ENCODE peak calls at places on chromosomes 5 and 9, in five cellular contexts. K is endodermal cell, O is Kasumi-1, M is heart right ventricle, F is NCI-H460. Y is an unnamed sample.

GRCh38 chr9:89463986-89464901 is 33.7 kb downstream of the SEMA4D start:
- DNase-seq in M (no peak), O (peak), F (no peak), K (no peak), Y (no peak)

GRCh38 chr9:135167356-135167755 is 79.9 kb downstream of the OLFM1 start:
- DNase-seq in M (no peak), F (peak), K (no peak), O (no peak), Y (no peak)

GRCh38 chr5:72141440-72142271 is 34.4 kb downstream of the MAP1B start:
- DNase-seq in K (no peak), M (peak), F (no peak), O (no peak), Y (no peak)

GRCh38 chr9:137416006-137416562 is 6.9 kb downstream of the EXD3 start:
- DNase-seq in M (no peak), K (no peak), O (no peak), F (no peak), Y (no peak)

GRCh38 chr5:16757989-16758501 is 141.2 kb upstream of the RETREG1 start:
- DNase-seq in F (no peak), O (no peak), K (no peak), M (no peak), Y (no peak)

GRCh38 chr9:129640871-129641750 is 840 bp downstream of the ASB6 start:
- DNase-seq in O (no peak), F (no peak), M (no peak), K (no peak), Y (no peak)

GRCh38 chr5:56088967-56089829 is 94.4 kb upstream of the IL6ST start:
- DNase-seq in O (no peak), F (no peak), M (no peak), K (peak), Y (no peak)

GRCh38 chr5:93192107-93192506 is 388.9 kb downstream of the NR2F1-AS1 start:
- DNase-seq in F (peak), M (no peak), O (no peak), K (no peak), Y (no peak)

GRCh38 chr5:86880785-86881492 is 263.2 kb downstream of the COX7C start:
- DNase-seq in K (peak), O (peak), M (peak), F (peak), Y (peak)

GRCh38 chr9:107782381-107782780 is 292.8 kb upstream of the KLF4 start:
- DNase-seq in M (no peak), K (no peak), O (no peak), F (no peak), Y (no peak)

GRCh38 chr5:125484272-125485002 is 738.0 kb upstream of the ZNF608 start:
- DNase-seq in O (no peak), M (peak), K (no peak), F (peak), Y (no peak)

GRCh38 chr9:109887079-109887478 is 107.1 kb downstream of the PALM2AKAP2 start:
- DNase-seq in O (no peak), F (no peak), M (no peak), K (no peak), Y (no peak)

GRCh38 chr9:124869986-124870560 is 8.1 kb downstream of the ARPC5L start:
- DNase-seq in M (peak), F (no peak), O (peak), K (no peak), Y (no peak)

GRCh38 chr9:131728961-131729360 is 10.9 kb downstream of the RAPGEF1 start:
- DNase-seq in K (no peak), M (no peak), F (no peak), O (no peak), Y (no peak)

GRCh38 chr9:124781967-124782660 is 5.2 kb downstream of the OLFML2A start:
- DNase-seq in F (no peak), K (peak), M (no peak), O (no peak), Y (no peak)

GRCh38 chr5:25458628-25459027 is 813.9 kb upstream of the CDH10 start:
- DNase-seq in K (no peak), O (no peak), M (no peak), F (no peak), Y (no peak)

GRCh38 chr9:16868706-16869105 is 1.8 kb downstream of the BNC2 start:
- DNase-seq in K (no peak), F (no peak), O (no peak), M (no peak), Y (no peak)

GRCh38 chr5:32174011-32174866 is at the start of gene GOLPH3:
- DNase-seq in F (peak), K (peak), O (peak), M (peak), Y (no peak)

GRCh38 chr5:145463634-145464033 is 371.5 kb downstream of the PRELID2 start:
- DNase-seq in K (no peak), M (no peak), F (no peak), O (no peak), Y (no peak)

GRCh38 chr5:37043693-37044092 is 167.1 kb downstream of the NIPBL start:
- DNase-seq in M (no peak), K (peak), O (peak), F (no peak), Y (no peak)

GRCh38 chr5:31435730-31436129 is 96.2 kb downstream of the DROSHA start:
- DNase-seq in O (no peak), K (no peak), M (no peak), F (no peak), Y (no peak)

GRCh38 chr5:140608730-140609520 is 24.1 kb downstream of the CD14 start:
- DNase-seq in F (no peak), O (peak), M (peak), K (no peak), Y (no peak)

GRCh38 chr5:74212336-74212735 is 428.2 kb downstream of the ENC1 start:
- DNase-seq in K (peak), M (no peak), O (peak), F (peak), Y (peak)

GRCh38 chr5:43553381-43553780 is 3.5 kb downstream of the PAIP1 start:
- DNase-seq in F (no peak), K (no peak), M (no peak), O (no peak), Y (no peak)

GRCh38 chr9:132114102-132114707 is 34.5 kb upstream of the MED27 start:
- DNase-seq in M (peak), F (peak), K (peak), O (no peak), Y (no peak)

GRCh38 chr5:143554194-143554717 is 150.8 kb upstream of the NR3C1 start:
- DNase-seq in F (no peak), M (no peak), K (no peak), O (no peak), Y (no peak)

GRCh38 chr9:108800632-108801099 is 55.1 kb downstream of the ACTL7B start:
- DNase-seq in K (no peak), O (no peak), M (peak), F (no peak), Y (no peak)

GRCh38 chr5:154312571-154312970 is 122.0 kb downstream of the GALNT10 start:
- DNase-seq in K (no peak), M (no peak), O (no peak), F (no peak), Y (no peak)

GRCh38 chr5:159508344-159508743 is 178.1 kb upstream of the IL12B start:
- DNase-seq in K (no peak), F (no peak), O (no peak), M (peak), Y (no peak)

GRCh38 chr5:175654807-175655206 is 3.1 kb upstream of the HRH2 start:
- DNase-seq in O (no peak), F (no peak), K (no peak), M (no peak), Y (no peak)

GRCh38 chr9:90999425-91000397 is 198.1 kb downstream of the SYK start:
- DNase-seq in O (no peak), M (no peak), F (no peak), K (no peak), Y (no peak)